ENCODE peak calls at places on chromosomes 5 and 9, in six cellular contexts. S, L, N, R, H and C are unnamed samples.
A peak's percentile ranks its signal among the peaks of the same experiment; 100 is the strongest.

GRCh38 chr5:53922508-53923498 is 362.4 kb downstream of the NDUFS4 start:
- DNase-seq in S (no peak), L (no peak), N (no peak), R (no peak), H (peak; percentile 8), C (no peak)

GRCh38 chr5:119269061-119269579 is 86.7 kb upstream of the TNFAIP8 start:
- DNase-seq in S (peak; percentile 36), L (peak; percentile 51), N (no peak), R (no peak), H (peak; percentile 77), C (no peak)

GRCh38 chr5:115856936-115857524 is 15.3 kb downstream of the AP3S1 start:
- DNase-seq in S (no peak), L (no peak), N (no peak), R (no peak), H (no peak), C (no peak)

GRCh38 chr9:98108540-98109031 is 10.4 kb downstream of the TRIM14 start:
- DNase-seq in S (no peak), L (no peak), N (no peak), R (no peak), H (peak; percentile 83), C (no peak)

GRCh38 chr5:16550316-16550952 is 66.4 kb downstream of the RETREG1 start:
- DNase-seq in S (peak; percentile 46), L (peak; percentile 68), N (no peak), R (no peak), H (peak; percentile 78), C (no peak)

GRCh38 chr9:124222918-124223720 is 34.6 kb upstream of the NEK6 start:
- DNase-seq in S (peak; percentile 56), L (peak; percentile 97), N (no peak), R (no peak), H (no peak), C (no peak)

GRCh38 chr5:172303996-172304335 is 20.4 kb upstream of the UBTD2 start:
- DNase-seq in S (no peak), L (no peak), N (no peak), R (no peak), H (no peak), C (no peak)

GRCh38 chr5:30502277-30502676 is 691.2 kb upstream of the CDH6 start:
- DNase-seq in S (peak; percentile 9), L (no peak), N (no peak), R (no peak), H (no peak), C (peak; percentile 27)

GRCh38 chr5:86997501-86997900 is 270.2 kb upstream of the RASA1 start:
- DNase-seq in S (no peak), L (no peak), N (no peak), R (no peak), H (no peak), C (no peak)

GRCh38 chr9:125650271-125650737 is 56.7 kb downstream of the MAPKAP1 start:
- DNase-seq in S (peak; percentile 69), L (no peak), N (no peak), R (no peak), H (peak; percentile 93), C (no peak)

GRCh38 chr9:124008307-124008854 is 3.2 kb upstream of the LHX2 start:
- DNase-seq in S (no peak), L (no peak), N (no peak), R (no peak), H (no peak), C (no peak)

GRCh38 chr5:387491-388265 is 55.3 kb upstream of the EXOC3 start:
- DNase-seq in S (no peak), L (no peak), N (no peak), R (no peak), H (no peak), C (no peak)

GRCh38 chr9:114390952-114391351 is 3.2 kb upstream of the AKNA start:
- DNase-seq in S (no peak), L (no peak), N (no peak), R (no peak), H (peak; percentile 47), C (no peak)

GRCh38 chr5:89191374-89191773 is 308.4 kb upstream of the MEF2C start:
- DNase-seq in S (no peak), L (no peak), N (no peak), R (no peak), H (no peak), C (no peak)

DNA sequence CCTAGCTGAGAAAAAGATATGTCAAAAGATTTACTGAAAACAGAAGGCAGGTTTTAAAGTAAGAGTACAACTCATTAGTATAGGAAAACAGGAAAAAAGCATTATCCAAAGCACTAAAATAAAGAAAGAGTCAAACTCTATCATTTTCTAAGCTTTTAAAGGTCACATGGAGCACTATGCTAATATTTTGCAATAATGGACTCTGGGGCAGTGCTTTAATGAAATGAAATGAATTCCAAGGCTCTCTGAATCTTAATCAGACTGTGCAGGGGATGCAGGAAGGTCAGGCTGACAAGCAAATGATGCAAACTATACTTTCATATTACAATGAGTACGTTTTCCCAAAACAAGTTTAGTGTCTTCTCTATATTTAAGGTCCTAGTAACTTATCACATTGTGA is 981.9 kb upstream of the DMAC1 start:
- DNase-seq in S (no peak), L (no peak), N (no peak), R (no peak), H (no peak), C (no peak)
- TF ChIP-seq CTCF in S (no peak), L (no peak), N (no peak), R (no peak), H (no peak), C (no peak)

DNA sequence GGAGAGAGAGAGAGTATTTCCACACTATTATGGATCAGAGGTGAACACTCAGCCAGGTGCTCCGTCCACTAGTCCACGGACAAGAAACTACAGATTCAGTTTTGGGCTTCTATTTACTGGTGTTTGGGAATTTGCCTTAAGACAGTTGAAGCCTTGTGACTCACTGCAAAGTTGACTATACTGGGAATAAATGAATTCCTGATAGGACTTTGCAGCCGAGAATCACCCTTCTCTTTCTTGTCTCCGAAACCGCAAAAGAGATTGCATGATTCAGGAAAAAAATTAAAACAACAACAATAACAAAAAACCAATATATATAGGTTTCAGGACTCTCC is 701 bp downstream of the TMEM171 start:
- DNase-seq in S (peak; percentile 48), L (no peak), N (no peak), R (no peak), H (no peak), C (no peak)
- H3K4me3 ChIP-seq in S (peak overlapping the region; percentile 75), L (no peak overlapping the region), N (peak overlapping the region; percentile 55), R (peak overlapping the region; percentile 75), H (no peak overlapping the region), C (peak overlapping the region; percentile 41)

GRCh38 chr9:92342825-92343488 is 17.2 kb downstream of the CENPP start:
- DNase-seq in S (peak; percentile 82), L (no peak), N (no peak), R (no peak), H (no peak), C (no peak)
- TF ChIP-seq CTCF in S (peak; percentile 23), L (no peak), N (no peak), R (peak; percentile 30), H (no peak), C (no peak)

GRCh38 chr5:14445581-14446290 is 135.9 kb upstream of the OTULINL start:
- DNase-seq in S (peak; percentile 76), L (no peak), N (no peak), R (no peak), H (no peak), C (no peak)
- H3K4me3 ChIP-seq in S (peak overlapping the region; percentile 47), L (no peak overlapping the region), N (no peak overlapping the region), R (no peak overlapping the region), H (no peak overlapping the region), C (no peak overlapping the region)